ENCODE peak calls at places on chromosome 20, in nine cellular contexts. T, H, C, R, J, Y, L, U and W are unnamed samples.

GRCh38 chr20:5531318-5532081 is 214.7 kb upstream of the PROKR2 start:
- DNase-seq in T (no peak), H (no peak), C (no peak), R (no peak), J (no peak), Y (no peak), L (peak), U (no peak), W (peak)

GRCh38 chr20:22556565-22557056 is 27.8 kb downstream of the FOXA2 start:
- DNase-seq in T (no peak), H (no peak), C (no peak), R (no peak), J (no peak), Y (no peak), L (no peak), U (no peak), W (no peak)

GRCh38 chr20:47704746-47705496 is 80.4 kb downstream of the SULF2 start:
- DNase-seq in T (no peak), H (no peak), C (no peak), R (no peak), J (no peak), Y (no peak), L (no peak), U (peak), W (no peak)

GRCh38 chr20:31562241-31562640 is 42.8 kb upstream of the ID1 start:
- DNase-seq in T (no peak), H (no peak), C (no peak), R (no peak), J (no peak), Y (no peak), L (no peak), U (no peak), W (no peak)

GRCh38 chr20:59598625-59599310 is 5.6 kb upstream of the PHACTR3 start:
- DNase-seq in T (no peak), H (peak), C (peak), R (no peak), J (peak), Y (peak), L (peak), U (peak), W (no peak)

GRCh38 chr20:44065401-44066340 is 121.3 kb downstream of the JPH2 start:
- DNase-seq in T (no peak), H (no peak), C (no peak), R (no peak), J (no peak), Y (no peak), L (no peak), U (no peak), W (no peak)

GRCh38 chr20:56249244-56249955 is 868 bp downstream of the MC3R start:
- DNase-seq in T (no peak), H (no peak), C (no peak), R (no peak), J (no peak), Y (no peak), L (peak), U (peak), W (no peak)

GRCh38 chr20:51372176-51372803 is 170.2 kb downstream of the NFATC2 start:
- DNase-seq in T (no peak), H (peak), C (peak), R (peak), J (peak), Y (peak), L (peak), U (peak), W (no peak)

GRCh38 chr20:17654649-17655285 is 27.3 kb downstream of the RRBP1 start:
- DNase-seq in T (no peak), H (no peak), C (no peak), R (no peak), J (peak), Y (peak), L (peak), U (peak), W (no peak)

GRCh38 chr20:17505664-17506517 is 25.3 kb downstream of the BFSP1 start:
- DNase-seq in T (no peak), H (peak), C (no peak), R (no peak), J (peak), Y (peak), L (no peak), U (peak), W (peak)

GRCh38 chr20:23023621-23024187 is 11.4 kb upstream of the SSTR4 start:
- DNase-seq in T (no peak), H (no peak), C (no peak), R (no peak), J (no peak), Y (no peak), L (no peak), U (no peak), W (no peak)

GRCh38 chr20:48284837-48285236 is 499.6 kb upstream of the SULF2 start:
- DNase-seq in T (no peak), H (no peak), C (no peak), R (no peak), J (no peak), Y (no peak), L (no peak), U (peak), W (peak)

GRCh38 chr20:13670160-13670559 is 31.4 kb upstream of the TASP1 start:
- DNase-seq in T (no peak), H (no peak), C (no peak), R (no peak), J (no peak), Y (no peak), L (no peak), U (no peak), W (no peak)

GRCh38 chr20:38987777-38988176 is 25.6 kb downstream of the DHX35 start:
- DNase-seq in T (no peak), H (no peak), C (peak), R (no peak), J (no peak), Y (no peak), L (no peak), U (no peak), W (no peak)

GRCh38 chr20:47164076-47164634 is 192.3 kb downstream of the ZMYND8 start:
- DNase-seq in T (no peak), H (no peak), C (no peak), R (no peak), J (no peak), Y (no peak), L (no peak), U (no peak), W (no peak)

GRCh38 chr20:47743671-47744070 is 41.6 kb downstream of the SULF2 start:
- DNase-seq in T (no peak), H (no peak), C (no peak), R (no peak), J (no peak), Y (no peak), L (no peak), U (no peak), W (no peak)

GRCh38 chr20:40449144-40449543 is 239.9 kb downstream of the MAFB start:
- DNase-seq in T (no peak), H (no peak), C (no peak), R (no peak), J (no peak), Y (no peak), L (no peak), U (no peak), W (no peak)

GRCh38 chr20:17972121-17972520 is 3.3 kb downstream of the MGME1 start:
- DNase-seq in T (no peak), H (no peak), C (no peak), R (no peak), J (no peak), Y (no peak), L (no peak), U (peak), W (no peak)

GRCh38 chr20:9409352-9409751 is 105.0 kb upstream of the LAMP5 start:
- DNase-seq in T (no peak), H (no peak), C (no peak), R (no peak), J (no peak), Y (no peak), L (no peak), U (peak), W (no peak)

GRCh38 chr20:1215386-1216170 is 10.3 kb upstream of the RAD21L1 start:
- DNase-seq in T (no peak), H (peak), C (no peak), R (no peak), J (no peak), Y (no peak), L (no peak), U (no peak), W (no peak)

GRCh38 chr20:32037929-32038328 is 14.1 kb upstream of the HCK start:
- DNase-seq in T (peak), H (no peak), C (no peak), R (no peak), J (no peak), Y (no peak), L (no peak), U (peak), W (peak)

GRCh38 chr20:8399963-8400362 is 267.9 kb downstream of the PLCB1 start:
- DNase-seq in T (no peak), H (no peak), C (no peak), R (no peak), J (no peak), Y (no peak), L (peak), U (no peak), W (no peak)

GRCh38 chr20:63538204-63539091 is 1.3 kb upstream of the PTK6 start:
- DNase-seq in T (no peak), H (no peak), C (no peak), R (no peak), J (peak), Y (no peak), L (peak), U (peak), W (no peak)

GRCh38 chr20:32482251-32483220 is 102.6 kb downstream of the NOL4L start:
- DNase-seq in T (no peak), H (no peak), C (peak), R (no peak), J (peak), Y (no peak), L (peak), U (peak), W (no peak)

GRCh38 chr20:32945710-32946221 is 58.5 kb downstream of the SUN5 start:
- DNase-seq in T (peak), H (no peak), C (peak), R (no peak), J (no peak), Y (no peak), L (peak), U (peak), W (peak)

GRCh38 chr20:20019123-20019522 is 2.0 kb downstream of the NAA20 start:
- DNase-seq in T (no peak), H (no peak), C (no peak), R (no peak), J (no peak), Y (no peak), L (no peak), U (no peak), W (no peak)

GRCh38 chr20:23235173-23236027 is 115.2 kb upstream of the NXT1 start:
- DNase-seq in T (no peak), H (no peak), C (peak), R (peak), J (peak), Y (peak), L (peak), U (peak), W (no peak)

GRCh38 chr20:60055740-60056139 is 97.5 kb downstream of the CDH26 start:
- DNase-seq in T (no peak), H (peak), C (no peak), R (no peak), J (peak), Y (peak), L (no peak), U (peak), W (no peak)

GRCh38 chr20:61940976-61941720 is 124.5 kb downstream of the TAF4 start:
- DNase-seq in T (no peak), H (no peak), C (no peak), R (no peak), J (no peak), Y (no peak), L (no peak), U (no peak), W (no peak)

GRCh38 chr20:46139243-46139889 is 21.3 kb downstream of the CD40 start:
- DNase-seq in T (no peak), H (no peak), C (no peak), R (no peak), J (no peak), Y (no peak), L (no peak), U (no peak), W (no peak)

GRCh38 chr20:50710492-50711063 is 19.2 kb upstream of the RIPOR3 start:
- DNase-seq in T (no peak), H (no peak), C (no peak), R (no peak), J (no peak), Y (no peak), L (no peak), U (peak), W (no peak)

GRCh38 chr20:26208296-26209091 is 511.8 kb upstream of the ZNF337 start:
- DNase-seq in T (no peak), H (peak), C (peak), R (no peak), J (no peak), Y (no peak), L (peak), U (peak), W (no peak)

GRCh38 chr20:32605167-32605656 is 20.1 kb upstream of the NOL4L start:
- DNase-seq in T (no peak), H (no peak), C (no peak), R (no peak), J (no peak), Y (peak), L (no peak), U (no peak), W (no peak)

GRCh38 chr20:48025661-48026060 is 240.4 kb upstream of the SULF2 start:
- DNase-seq in T (no peak), H (no peak), C (no peak), R (no peak), J (no peak), Y (no peak), L (no peak), U (peak), W (no peak)

GRCh38 chr20:25277051-25277801 is 29.3 kb downstream of the PYGB start:
- DNase-seq in T (no peak), H (no peak), C (no peak), R (peak), J (no peak), Y (no peak), L (no peak), U (no peak), W (no peak)